ENCODE peak calls at places on chromosomes 5 and 9, in four cellular contexts. One of them, this sample, is unnamed.

GRCh38 chr9:101119206-101119819 is 90.8 kb downstream of the PLPPR1 start:
- DNase-seq in GM12878: no peak
- DNase-seq in K562: peak
- DNase-seq in H1: peak
- DNase-seq in this sample: peak

GRCh38 chr5:1521054-1521453 is 2.7 kb downstream of the LPCAT1 start:
- DNase-seq in GM12878: no peak
- DNase-seq in K562: no peak
- DNase-seq in H1: peak
- DNase-seq in this sample: no peak

GRCh38 chr9:136305822-136306690 is 2.2 kb upstream of the CCDC187 start:
- DNase-seq in GM12878: no peak
- DNase-seq in K562: no peak
- DNase-seq in H1: no peak
- DNase-seq in this sample: no peak

GRCh38 chr5:75522025-75522424 is 10.3 kb downstream of the POLK start:
- DNase-seq in GM12878: no peak
- DNase-seq in K562: no peak
- DNase-seq in H1: no peak
- DNase-seq in this sample: no peak

GRCh38 chr9:5582835-5583195 is 46.1 kb upstream of the RIC1 start:
- DNase-seq in GM12878: peak
- DNase-seq in K562: no peak
- DNase-seq in H1: no peak
- DNase-seq in this sample: no peak

GRCh38 chr5:145752947-145753346 is 82.2 kb downstream of the PRELID2 start:
- DNase-seq in GM12878: no peak
- DNase-seq in K562: no peak
- DNase-seq in H1: no peak
- DNase-seq in this sample: no peak

GRCh38 chr9:18795947-18796705 is 236.9 kb downstream of the SAXO1 start:
- DNase-seq in GM12878: no peak
- DNase-seq in K562: no peak
- DNase-seq in H1: no peak
- DNase-seq in this sample: no peak

GRCh38 chr5:95591490-95591901 is 28.4 kb upstream of the GPR150 start:
- DNase-seq in GM12878: no peak
- DNase-seq in K562: no peak
- DNase-seq in H1: no peak
- DNase-seq in this sample: peak

GRCh38 chr9:114894206-114894605 is 36.2 kb downstream of the TNFSF8 start:
- DNase-seq in GM12878: no peak
- DNase-seq in K562: no peak
- DNase-seq in H1: no peak
- DNase-seq in this sample: no peak

GRCh38 chr9:5630038-5630507 is 1.2 kb downstream of the RIC1 start:
- DNase-seq in GM12878: no peak
- DNase-seq in K562: peak
- DNase-seq in H1: no peak
- DNase-seq in this sample: peak

GRCh38 chr9:71795097-71795807 is 26.9 kb upstream of the CEMIP2 start:
- DNase-seq in GM12878: peak
- DNase-seq in K562: no peak
- DNase-seq in H1: no peak
- DNase-seq in this sample: no peak

GRCh38 chr9:118170032-118170955 is 466.1 kb downstream of the TLR4 start:
- DNase-seq in GM12878: no peak
- DNase-seq in K562: peak
- DNase-seq in H1: peak
- DNase-seq in this sample: peak

DNA sequence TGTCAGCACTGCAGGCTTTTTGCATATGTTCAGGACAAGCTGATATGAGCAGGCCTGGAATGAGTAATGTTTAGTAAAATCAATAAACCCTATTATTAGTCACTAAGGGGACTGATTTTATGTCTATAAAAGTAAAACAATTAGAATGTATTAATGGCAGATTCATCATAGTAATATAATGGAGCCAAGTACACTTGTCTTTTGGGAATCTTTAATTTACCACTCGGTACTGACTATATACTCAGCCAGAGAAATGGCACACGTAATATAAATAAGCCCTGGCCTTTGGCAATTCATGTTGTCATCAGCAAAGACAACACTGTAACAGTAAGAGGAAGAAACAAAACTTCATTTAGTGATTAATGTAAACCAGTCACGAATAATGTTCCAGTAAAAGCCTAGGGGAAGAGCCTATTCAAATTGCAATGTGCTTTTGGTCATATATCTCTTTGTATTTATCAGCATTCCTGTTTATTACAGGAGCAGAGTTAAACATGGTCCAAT is 111.6 kb downstream of the ZNF608 start:
- DNase-seq in GM12878: no peak
- DNase-seq in K562: no peak
- DNase-seq in H1: no peak
- DNase-seq in this sample: no peak
- TF ChIP-seq CBX5 in GM12878: no peak
- TF ChIP-seq CBX5 in K562: no peak
- TF ChIP-seq CBX5 in H1: no peak
- TF ChIP-seq CBX5 in this sample: no peak

DNA sequence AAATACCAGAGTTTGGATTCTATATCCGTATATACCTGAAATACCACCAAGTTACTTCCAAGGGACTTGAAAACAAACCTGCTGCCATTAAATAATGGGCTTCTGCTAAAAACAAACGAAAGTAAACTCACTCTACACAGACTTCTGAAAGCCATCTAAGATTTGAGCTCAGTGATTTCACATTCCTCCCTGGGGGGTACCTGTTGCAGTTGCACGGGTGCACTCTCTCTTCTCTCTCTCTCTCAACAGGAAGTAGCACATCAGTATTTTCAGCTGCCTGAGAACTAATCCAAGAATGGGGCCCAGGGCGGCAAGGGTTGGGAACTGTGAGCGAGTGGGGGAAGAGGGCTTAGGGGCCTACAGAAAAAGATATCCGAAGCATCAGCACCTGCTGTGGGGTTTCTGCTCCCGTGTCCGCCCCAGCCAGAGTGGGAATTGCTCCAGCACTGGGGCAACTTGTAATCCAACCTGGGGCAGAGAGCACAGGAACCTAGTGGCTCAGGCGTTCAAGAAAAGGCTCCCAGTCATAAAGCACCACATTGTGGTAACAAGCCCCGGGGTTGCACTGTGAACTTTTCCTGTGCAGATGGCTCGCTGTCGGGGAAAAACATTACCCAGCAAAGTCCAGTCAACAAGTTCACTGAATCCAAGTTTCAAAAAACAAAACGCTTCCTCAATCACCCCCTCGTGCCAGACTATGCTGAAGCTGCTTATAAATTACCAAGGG is 99.8 kb downstream of the EFNA5 start:
- DNase-seq in GM12878: peak
- DNase-seq in K562: no peak
- DNase-seq in H1: no peak
- DNase-seq in this sample: peak
- TF ChIP-seq RFX5 in GM12878: no peak
- TF ChIP-seq RFX5 in K562: no peak
- TF ChIP-seq RFX5 in H1: no peak
- TF ChIP-seq RFX5 in this sample: no peak

GRCh38 chr5:8907168-8907868 is 638.6 kb downstream of the SEMA5A start:
- DNase-seq in GM12878: no peak
- DNase-seq in K562: no peak
- DNase-seq in H1: no peak
- DNase-seq in this sample: no peak

GRCh38 chr5:8906303-8906967 is 639.4 kb downstream of the SEMA5A start:
- DNase-seq in GM12878: no peak
- DNase-seq in K562: no peak
- DNase-seq in H1: no peak
- DNase-seq in this sample: no peak

GRCh38 chr5:8908055-8908683 is 637.7 kb downstream of the SEMA5A start:
- DNase-seq in GM12878: no peak
- DNase-seq in K562: peak
- DNase-seq in H1: peak
- DNase-seq in this sample: no peak

GRCh38 chr5:8905021-8905420 is 640.9 kb downstream of the SEMA5A start:
- DNase-seq in GM12878: no peak
- DNase-seq in K562: no peak
- DNase-seq in H1: no peak
- DNase-seq in this sample: no peak
- TF ChIP-seq CBX5 in GM12878: no peak
- TF ChIP-seq CBX5 in K562: no peak
- TF ChIP-seq CBX5 in H1: no peak
- TF ChIP-seq CBX5 in this sample: no peak

DNA sequence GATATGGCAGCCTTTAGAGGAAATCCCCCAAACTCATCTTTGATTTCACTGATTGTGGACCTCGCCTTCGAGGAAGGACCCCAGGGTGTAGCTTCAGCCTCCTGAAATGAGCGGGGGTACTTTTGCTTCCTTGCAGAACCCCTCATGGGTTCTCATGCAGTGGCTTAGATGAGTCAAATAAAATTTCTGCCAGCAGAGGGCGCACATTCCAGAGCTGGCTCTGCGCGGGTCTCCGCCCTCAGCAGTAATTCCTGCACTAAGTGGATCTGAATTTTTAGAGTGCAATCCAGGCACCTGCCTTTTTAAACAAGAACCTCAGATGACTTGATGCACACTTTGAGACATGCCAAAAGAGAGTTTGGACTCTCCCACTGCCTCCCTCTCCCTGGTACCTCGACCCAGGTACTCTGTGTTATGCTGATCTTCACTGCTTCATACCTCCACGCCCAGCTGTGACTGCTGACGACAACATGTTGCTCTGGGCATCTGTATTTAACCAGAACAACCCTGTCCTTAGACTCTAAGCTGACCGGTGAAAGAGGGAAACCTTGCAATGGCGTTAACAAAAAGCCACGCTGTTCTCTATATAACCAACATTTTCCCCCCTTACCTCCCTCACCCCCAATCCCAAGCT is 7.3 kb downstream of the EGFLAM start:
- DNase-seq in GM12878: no peak
- DNase-seq in K562: peak
- DNase-seq in H1: peak
- DNase-seq in this sample: peak
- TF ChIP-seq RFX5 in GM12878: no peak
- TF ChIP-seq RFX5 in K562: no peak
- TF ChIP-seq RFX5 in H1: no peak
- TF ChIP-seq RFX5 in this sample: no peak

GRCh38 chr5:88268414-88269184 is at the start of gene TMEM161B:
- DNase-seq in GM12878: peak
- DNase-seq in K562: peak
- DNase-seq in H1: peak
- DNase-seq in this sample: peak

GRCh38 chr5:88263349-88263748 is 5.3 kb downstream of the TMEM161B start:
- DNase-seq in GM12878: no peak
- DNase-seq in K562: no peak
- DNase-seq in H1: no peak
- DNase-seq in this sample: no peak

GRCh38 chr5:88269222-88269771 is 652 bp upstream of the TMEM161B start:
- DNase-seq in GM12878: peak
- DNase-seq in K562: peak
- DNase-seq in H1: no peak
- DNase-seq in this sample: peak
- TF ChIP-seq CBX5 in GM12878: no peak
- TF ChIP-seq CBX5 in K562: no peak
- TF ChIP-seq CBX5 in H1: no peak
- TF ChIP-seq CBX5 in this sample: no peak

GRCh38 chr9:129362287-129363098 is 184.4 kb upstream of the IER5L start:
- DNase-seq in GM12878: no peak
- DNase-seq in K562: no peak
- DNase-seq in H1: no peak
- DNase-seq in this sample: no peak

GRCh38 chr9:129365196-129365595 is 187.1 kb upstream of the IER5L start:
- DNase-seq in GM12878: no peak
- DNase-seq in K562: no peak
- DNase-seq in H1: no peak
- DNase-seq in this sample: no peak

GRCh38 chr9:129359871-129360536 is 181.9 kb upstream of the IER5L start:
- DNase-seq in GM12878: no peak
- DNase-seq in K562: no peak
- DNase-seq in H1: no peak
- DNase-seq in this sample: no peak

GRCh38 chr9:129361196-129361595 is 183.1 kb upstream of the IER5L start:
- DNase-seq in GM12878: no peak
- DNase-seq in K562: no peak
- DNase-seq in H1: no peak
- DNase-seq in this sample: no peak

DNA sequence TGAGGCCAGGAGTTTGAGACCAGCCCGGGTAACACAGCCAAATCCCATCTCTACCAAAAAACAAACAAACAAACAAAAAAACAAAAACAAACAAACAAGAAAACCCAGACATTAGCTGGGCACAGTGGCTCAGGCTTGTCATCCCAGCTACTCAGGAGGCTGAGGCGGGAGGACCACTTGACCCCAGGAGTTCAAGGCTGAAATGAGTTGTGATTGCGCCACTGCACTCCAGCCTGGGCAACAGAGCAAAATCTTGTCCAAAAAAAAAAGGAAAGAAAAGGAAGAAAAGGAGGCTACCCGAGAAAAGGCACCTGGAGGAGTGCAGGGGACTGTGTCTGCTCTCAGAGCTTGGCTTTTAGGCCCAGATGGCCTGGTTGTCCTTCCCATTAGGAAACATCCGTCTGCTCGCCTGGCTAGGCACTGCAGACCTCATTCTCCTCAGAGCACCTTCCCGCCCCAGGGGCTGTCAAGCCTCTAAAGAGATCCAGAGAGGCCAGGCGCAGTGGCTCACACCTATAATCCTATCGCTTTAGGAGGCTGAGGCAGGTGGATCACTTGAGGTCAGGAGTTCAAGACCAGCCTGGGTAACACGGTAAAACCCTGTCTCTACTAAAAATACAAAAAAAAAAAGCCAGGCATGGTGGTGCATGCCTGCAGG is 185.3 kb upstream of the IER5L start:
- DNase-seq in GM12878: no peak
- DNase-seq in K562: no peak
- DNase-seq in H1: no peak
- DNase-seq in this sample: no peak
- TF ChIP-seq RFX5 in GM12878: no peak
- TF ChIP-seq RFX5 in K562: no peak
- TF ChIP-seq RFX5 in H1: no peak
- TF ChIP-seq RFX5 in this sample: no peak

DNA sequence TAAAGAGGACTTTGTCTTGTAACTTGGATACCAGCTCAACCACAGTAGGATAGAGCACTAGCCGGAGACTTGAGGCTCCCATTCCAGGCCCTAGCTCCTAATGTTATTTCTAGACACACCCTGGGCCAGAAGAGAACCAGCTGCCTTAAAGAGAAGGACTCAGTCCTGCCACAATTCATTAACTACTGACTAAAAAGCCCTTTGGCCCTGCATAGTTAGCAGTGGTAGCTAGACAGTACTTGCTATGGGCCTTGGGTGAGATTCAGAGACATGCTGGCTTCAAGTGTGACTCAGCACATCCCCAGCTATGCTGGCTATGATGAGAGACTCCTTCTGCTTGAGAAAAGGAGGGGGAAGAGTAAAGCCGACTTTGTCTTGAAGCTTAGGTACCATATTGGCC is 47.3 kb downstream of the TMEM167A start:
- DNase-seq in GM12878: no peak
- DNase-seq in K562: peak
- DNase-seq in H1: no peak
- DNase-seq in this sample: no peak
- TF ChIP-seq CBX5 in GM12878: no peak
- TF ChIP-seq CBX5 in K562: no peak
- TF ChIP-seq CBX5 in H1: no peak
- TF ChIP-seq CBX5 in this sample: no peak